ENCODE peak calls at places on chromosomes 4 and X, in nine cellular contexts. B, A, V, Z, H, I, E, C and L are unnamed samples.
A peak's percentile ranks its signal among the peaks of the same experiment; 100 is the strongest.

GRCh38 chr4:176540814-176541213 is 221.0 kb downstream of the SPCS3 start:
- DNase-seq in V (no peak), A (no peak), I (no peak), E (no peak), C (no peak), B (no peak), H (no peak), Z (peak; percentile 29), L (no peak)

GRCh38 chr4:78517050-78517652 is 34.4 kb upstream of the ANXA3 start:
- DNase-seq in C (no peak), H (peak; percentile 14), E (peak; percentile 65), Z (peak; percentile 65), V (peak; percentile 64), A (no peak), B (peak; percentile 7), I (peak; percentile 42), L (no peak)

GRCh38 chrX:10198254-10198653 is 41.5 kb downstream of the CLCN4 start:
- DNase-seq in A (no peak), B (no peak), I (no peak), C (no peak), H (no peak), Z (peak; percentile 20), V (peak; percentile 73), E (no peak), L (no peak)

GRCh38 chrX:118116308-118117068 is at the start of gene KLHL13:
- DNase-seq in Z (peak; percentile 17), I (peak; percentile 64), V (peak; percentile 44), A (no peak), E (peak; percentile 50), H (peak; percentile 42), C (no peak), B (peak; percentile 15), L (no peak)

GRCh38 chrX:38669425-38669824 is 108.1 kb downstream of the TSPAN7 start:
- DNase-seq in A (no peak), B (no peak), C (no peak), H (no peak), Z (no peak), I (no peak), E (no peak), V (no peak), L (no peak)

GRCh38 chrX:72128881-72129280 is 2.8 kb downstream of the RTL5 start:
- DNase-seq in C (no peak), V (peak; percentile 28), A (peak; percentile 82), B (peak; percentile 23), I (no peak), Z (peak; percentile 16), H (no peak), E (peak; percentile 58), L (no peak)

GRCh38 chrX:15151267-15152196 is 118.4 kb downstream of the ASB9 start:
- DNase-seq in B (no peak), C (no peak), I (no peak), A (no peak), Z (no peak), V (no peak), E (no peak), H (no peak), L (no peak)

GRCh38 chrX:130555341-130555740 is 153.6 kb downstream of the RBMX2 start:
- DNase-seq in A (no peak), B (no peak), C (no peak), I (no peak), E (no peak), Z (no peak), V (no peak), H (no peak), L (no peak)

GRCh38 chr4:57148831-57149230 is 38.6 kb upstream of the IGFBP7 start:
- DNase-seq in A (no peak), V (peak; percentile 67), H (no peak), B (no peak), C (no peak), E (no peak), I (no peak), Z (peak; percentile 59), L (peak; percentile 57)

GRCh38 chr4:140156529-140157171 is 2.7 kb upstream of the MAML3 start:
- DNase-seq in I (no peak), V (no peak), H (no peak), B (no peak), C (peak; percentile 19), Z (no peak), E (no peak), A (no peak), L (no peak)

GRCh38 chr4:85669204-85669603 is 194.3 kb downstream of the ARHGAP24 start:
- DNase-seq in I (no peak), H (no peak), A (no peak), Z (no peak), B (no peak), E (no peak), C (no peak), V (no peak), L (no peak)

GRCh38 chrX:65668362-65669310 is 1.2 kb downstream of the MSN start:
- DNase-seq in Z (peak; percentile 83), V (peak; percentile 79), E (peak; percentile 41), A (peak; percentile 93), B (peak; percentile 23), C (no peak), H (peak; percentile 43), I (peak; percentile 38), L (peak; percentile 41)
- H3K4me3 ChIP-seq in Z (peak overlapping the region; percentile 81), V (peak overlapping the region; percentile 50), E (peak overlapping the region; percentile 62), A (peak overlapping the region; percentile 83), B (peak overlapping the region; percentile 73), C (peak overlapping the region; percentile 92), H (no peak overlapping the region), I (peak overlapping the region; percentile 52), L (peak overlapping the region; percentile 72)

GRCh38 chr4:2417196-2417764 is 1.2 kb downstream of the ZFYVE28 start:
- DNase-seq in E (peak; percentile 62), V (no peak), C (no peak), H (no peak), Z (no peak), I (peak; percentile 54), B (no peak), A (no peak), L (no peak)

GRCh38 chr4:2416564-2417195 is 1.8 kb downstream of the ZFYVE28 start:
- DNase-seq in Z (peak; percentile 23), E (peak; percentile 85), B (no peak), A (no peak), C (no peak), I (no peak), H (no peak), V (no peak), L (no peak)

GRCh38 chr4:2419814-2420213 is 1.1 kb downstream of the CFAP99 start:
- DNase-seq in C (no peak), H (peak; percentile 20), E (no peak), I (no peak), V (no peak), B (no peak), Z (no peak), A (no peak), L (no peak)

GRCh38 chr4:2417765-2418651 is at the start of gene ZFYVE28:
- DNase-seq in A (peak; percentile 89), Z (peak; percentile 36), H (peak; percentile 11), I (no peak), V (no peak), C (no peak), E (peak; percentile 69), B (peak; percentile 22), L (no peak)

DNA sequence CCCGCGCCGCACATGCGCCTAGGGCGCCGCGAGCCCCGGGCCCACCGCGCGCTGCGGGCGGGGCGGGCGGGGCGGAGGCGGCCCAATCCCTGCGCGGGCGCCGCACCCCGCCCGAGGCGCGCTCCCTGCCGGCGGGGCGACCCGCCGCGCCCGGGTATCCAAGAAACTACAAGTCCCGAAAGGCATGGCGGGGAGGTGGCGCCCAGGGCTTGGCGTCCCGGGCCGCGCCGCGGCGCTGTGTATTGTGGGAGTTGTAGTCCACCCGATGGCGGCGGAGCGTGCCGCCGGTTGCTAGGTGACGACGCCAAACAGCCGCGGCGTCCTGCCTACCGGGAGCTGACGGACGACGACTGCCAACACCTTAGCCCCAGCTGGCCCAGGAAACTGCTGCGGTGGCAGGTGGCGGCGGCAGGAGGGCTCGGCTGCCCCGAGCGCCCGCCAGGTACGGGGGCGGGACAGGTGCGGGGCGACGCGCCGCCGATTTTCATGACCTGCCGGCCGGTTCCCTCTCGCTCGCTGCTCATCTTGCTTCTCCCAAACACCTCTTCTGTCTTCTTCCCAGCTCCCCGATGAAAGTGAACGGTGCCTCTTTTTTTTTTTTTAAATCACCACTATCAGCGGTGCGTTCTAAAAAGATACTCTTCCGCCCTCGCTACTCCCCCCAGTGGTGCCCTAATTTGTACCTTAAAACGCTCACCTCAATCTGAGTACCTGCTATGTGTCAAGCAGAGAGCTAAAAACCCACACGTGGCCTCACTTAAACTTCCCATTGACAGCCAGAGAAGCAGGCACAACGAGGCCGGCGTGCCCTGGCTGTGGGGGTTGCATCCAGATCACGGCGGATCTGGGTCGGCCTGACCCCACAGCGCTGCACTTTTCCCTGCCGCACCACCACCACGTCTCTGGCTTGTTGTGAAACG is at the start of gene CFAP99:
- DNase-seq in Z (peak; percentile 95), V (peak; percentile 95), A (peak; percentile 99), E (peak; percentile 97), H (peak; percentile 99), I (peak; percentile 98), C (peak; percentile 87), B (peak; percentile 77), L (peak; percentile 29)
- TF ChIP-seq CTCF in Z (peak; percentile 6), V (no peak), A (no peak), E (peak; percentile 30), H (no peak), I (peak; percentile 16), C (peak; percentile 26), B (no peak), L (no peak)

DNA sequence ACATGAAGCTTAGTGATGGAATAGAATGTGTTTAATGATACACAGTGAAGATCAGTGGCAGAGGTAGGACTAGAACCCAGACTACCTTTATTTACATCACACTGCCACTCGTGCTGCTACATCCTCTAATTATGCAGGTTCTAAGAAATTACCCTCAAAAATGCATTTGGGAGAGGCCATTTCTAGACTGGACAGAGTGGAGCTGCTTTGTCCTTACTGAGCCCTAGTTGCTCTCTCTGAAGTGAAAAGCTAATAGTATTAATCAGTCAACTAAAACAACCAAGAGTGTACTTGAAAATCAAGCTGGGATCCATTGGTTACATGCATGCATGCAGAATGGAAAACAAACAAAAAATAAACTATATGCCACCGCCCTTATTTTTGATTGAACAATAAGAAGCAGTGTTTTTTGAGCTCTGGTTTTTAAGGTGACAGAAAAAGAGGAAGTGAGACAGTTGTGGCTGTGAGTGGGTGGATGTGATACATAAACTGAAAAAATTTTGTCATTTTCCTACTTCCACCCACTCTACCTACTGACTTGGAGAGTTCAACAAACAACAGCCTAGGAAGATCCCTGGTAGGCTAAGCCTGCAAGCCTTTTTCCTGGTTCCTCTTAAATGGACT is 6.8 kb upstream of the VSIG4 start:
- DNase-seq in B (no peak), A (no peak), Z (no peak), V (no peak), E (no peak), C (peak; percentile 79), H (peak; percentile 11), I (no peak), L (no peak)
- H3K4me3 ChIP-seq in B (no peak overlapping the region), A (no peak overlapping the region), Z (no peak overlapping the region), V (no peak overlapping the region), E (no peak overlapping the region), C (no peak overlapping the region), H (no peak overlapping the region), I (no peak overlapping the region), L (no peak overlapping the region)

DNA sequence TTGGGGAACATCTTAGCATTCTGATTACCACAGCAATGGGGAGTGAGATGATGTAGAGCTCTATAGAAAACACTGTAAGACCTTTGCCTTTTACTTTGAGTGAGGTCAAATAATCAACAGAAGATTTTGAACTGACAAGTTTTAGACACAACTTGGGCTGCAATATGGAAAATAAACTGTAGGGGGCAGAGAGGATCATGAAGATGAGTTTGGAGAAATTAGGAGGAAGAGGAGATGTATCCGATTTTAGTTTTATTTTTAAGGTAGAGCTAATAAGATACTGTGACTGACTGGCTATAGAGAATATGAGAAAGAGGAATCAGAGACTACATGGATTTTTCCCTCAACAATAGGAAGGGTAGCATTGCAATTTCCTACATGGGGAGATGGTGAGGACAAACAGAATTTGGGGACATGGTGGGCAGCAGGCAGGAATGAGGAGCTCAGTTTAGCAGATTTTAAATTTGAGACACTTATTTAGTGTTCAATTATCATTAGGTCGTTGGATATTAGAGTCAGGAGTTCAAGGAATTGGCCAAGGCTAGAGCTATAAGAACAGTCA is 563.1 kb downstream of the INPP4B start:
- DNase-seq in V (peak; percentile 44), A (no peak), Z (no peak), B (no peak), I (peak; percentile 16), E (peak; percentile 71), H (peak; percentile 12), C (no peak), L (no peak)
- TF ChIP-seq CTCF in V (peak; percentile 64), A (no peak), Z (peak; percentile 51), B (no peak), I (peak; percentile 45), E (peak; percentile 66), H (peak; percentile 54), C (peak; percentile 52), L (peak; percentile 25)